ENCODE peak calls at places on chromosome 6, in nine cellular contexts. One of them, this sample, is unnamed.

GRCh38 chr6:117463762-117464665 is 18.5 kb upstream of the DCBLD1 start:
- DNase-seq in testis: no peak
- DNase-seq in A673: no peak
- DNase-seq in cardiac muscle cell: no peak
- DNase-seq in CD4-positive, alpha-beta memory T cell: no peak
- DNase-seq in gastrocnemius medialis: no peak
- DNase-seq in mucosa of descending colon: no peak
- DNase-seq in BJ: no peak
- DNase-seq in IMR-90: peak
- DNase-seq in this sample: no peak

GRCh38 chr6:118971682-118972081 is 36.7 kb upstream of the MCM9 start:
- DNase-seq in BJ: no peak
- DNase-seq in A673: no peak
- DNase-seq in CD4-positive, alpha-beta memory T cell: no peak
- DNase-seq in cardiac muscle cell: peak
- DNase-seq in gastrocnemius medialis: no peak
- DNase-seq in testis: no peak
- DNase-seq in IMR-90: no peak
- DNase-seq in mucosa of descending colon: no peak
- DNase-seq in this sample: no peak

GRCh38 chr6:134177753-134178229 is 125.4 kb upstream of the SLC2A12 start:
- DNase-seq in BJ: peak
- DNase-seq in cardiac muscle cell: no peak
- DNase-seq in testis: no peak
- DNase-seq in mucosa of descending colon: no peak
- DNase-seq in CD4-positive, alpha-beta memory T cell: no peak
- DNase-seq in A673: no peak
- DNase-seq in IMR-90: peak
- DNase-seq in gastrocnemius medialis: no peak
- DNase-seq in this sample: no peak

GRCh38 chr6:69933239-69933638 is 66.9 kb downstream of the COL19A1 start:
- DNase-seq in A673: no peak
- DNase-seq in gastrocnemius medialis: no peak
- DNase-seq in BJ: no peak
- DNase-seq in CD4-positive, alpha-beta memory T cell: no peak
- DNase-seq in cardiac muscle cell: peak
- DNase-seq in mucosa of descending colon: no peak
- DNase-seq in IMR-90: peak
- DNase-seq in testis: no peak
- DNase-seq in this sample: no peak

GRCh38 chr6:11575408-11576033 is 38.0 kb downstream of the TMEM170B start:
- DNase-seq in A673: peak
- DNase-seq in IMR-90: peak
- DNase-seq in gastrocnemius medialis: peak
- DNase-seq in mucosa of descending colon: no peak
- DNase-seq in testis: peak
- DNase-seq in CD4-positive, alpha-beta memory T cell: peak
- DNase-seq in cardiac muscle cell: peak
- DNase-seq in BJ: peak
- DNase-seq in this sample: peak

GRCh38 chr6:15398657-15399287 is 152.9 kb downstream of the JARID2 start:
- DNase-seq in mucosa of descending colon: no peak
- DNase-seq in IMR-90: no peak
- DNase-seq in gastrocnemius medialis: no peak
- DNase-seq in A673: no peak
- DNase-seq in testis: no peak
- DNase-seq in CD4-positive, alpha-beta memory T cell: no peak
- DNase-seq in cardiac muscle cell: peak
- DNase-seq in BJ: no peak
- DNase-seq in this sample: no peak

GRCh38 chr6:35508542-35508941 is 4.2 kb downstream of the TULP1 start:
- DNase-seq in CD4-positive, alpha-beta memory T cell: no peak
- DNase-seq in gastrocnemius medialis: no peak
- DNase-seq in IMR-90: no peak
- DNase-seq in mucosa of descending colon: no peak
- DNase-seq in BJ: no peak
- DNase-seq in A673: no peak
- DNase-seq in cardiac muscle cell: no peak
- DNase-seq in testis: no peak
- DNase-seq in this sample: no peak

GRCh38 chr6:111757342-111757741 is 115.9 kb downstream of the FYN start:
- DNase-seq in gastrocnemius medialis: no peak
- DNase-seq in CD4-positive, alpha-beta memory T cell: peak
- DNase-seq in IMR-90: peak
- DNase-seq in A673: no peak
- DNase-seq in mucosa of descending colon: no peak
- DNase-seq in cardiac muscle cell: no peak
- DNase-seq in testis: no peak
- DNase-seq in BJ: no peak
- DNase-seq in this sample: no peak

GRCh38 chr6:43936476-43936875 is 166.5 kb downstream of the VEGFA start:
- DNase-seq in BJ: no peak
- DNase-seq in CD4-positive, alpha-beta memory T cell: no peak
- DNase-seq in A673: no peak
- DNase-seq in IMR-90: no peak
- DNase-seq in cardiac muscle cell: peak
- DNase-seq in mucosa of descending colon: no peak
- DNase-seq in testis: no peak
- DNase-seq in gastrocnemius medialis: peak
- DNase-seq in this sample: no peak

GRCh38 chr6:35069262-35069661 is 71.9 kb downstream of the TCP11 start:
- DNase-seq in CD4-positive, alpha-beta memory T cell: no peak
- DNase-seq in testis: no peak
- DNase-seq in BJ: no peak
- DNase-seq in mucosa of descending colon: peak
- DNase-seq in gastrocnemius medialis: no peak
- DNase-seq in A673: no peak
- DNase-seq in IMR-90: no peak
- DNase-seq in cardiac muscle cell: no peak
- DNase-seq in this sample: no peak

GRCh38 chr6:51505451-51505850 is 582.0 kb downstream of the PKHD1 start:
- DNase-seq in BJ: no peak
- DNase-seq in testis: no peak
- DNase-seq in CD4-positive, alpha-beta memory T cell: no peak
- DNase-seq in A673: no peak
- DNase-seq in gastrocnemius medialis: no peak
- DNase-seq in IMR-90: no peak
- DNase-seq in mucosa of descending colon: no peak
- DNase-seq in cardiac muscle cell: no peak
- DNase-seq in this sample: no peak

GRCh38 chr6:136095961-136096360 is 154.2 kb downstream of the MTFR2 start:
- DNase-seq in CD4-positive, alpha-beta memory T cell: no peak
- DNase-seq in A673: no peak
- DNase-seq in BJ: no peak
- DNase-seq in mucosa of descending colon: no peak
- DNase-seq in gastrocnemius medialis: peak
- DNase-seq in IMR-90: no peak
- DNase-seq in testis: peak
- DNase-seq in cardiac muscle cell: no peak
- DNase-seq in this sample: no peak

GRCh38 chr6:47524136-47524840 is 46.7 kb downstream of the CD2AP start:
- DNase-seq in gastrocnemius medialis: no peak
- DNase-seq in testis: no peak
- DNase-seq in IMR-90: peak
- DNase-seq in cardiac muscle cell: no peak
- DNase-seq in BJ: no peak
- DNase-seq in CD4-positive, alpha-beta memory T cell: no peak
- DNase-seq in A673: no peak
- DNase-seq in mucosa of descending colon: no peak
- DNase-seq in this sample: no peak

GRCh38 chr6:56370127-56370540 is 122.8 kb upstream of the COL21A1 start:
- DNase-seq in cardiac muscle cell: peak
- DNase-seq in mucosa of descending colon: no peak
- DNase-seq in gastrocnemius medialis: peak
- DNase-seq in testis: peak
- DNase-seq in CD4-positive, alpha-beta memory T cell: no peak
- DNase-seq in IMR-90: no peak
- DNase-seq in A673: peak
- DNase-seq in BJ: no peak
- DNase-seq in this sample: peak

GRCh38 chr6:126574301-126574700 is 234.4 kb downstream of the CENPW start:
- DNase-seq in mucosa of descending colon: no peak
- DNase-seq in cardiac muscle cell: no peak
- DNase-seq in testis: no peak
- DNase-seq in CD4-positive, alpha-beta memory T cell: no peak
- DNase-seq in A673: peak
- DNase-seq in IMR-90: no peak
- DNase-seq in BJ: no peak
- DNase-seq in gastrocnemius medialis: no peak
- DNase-seq in this sample: no peak

GRCh38 chr6:9796827-9797226 is 618.0 kb downstream of the TFAP2A start:
- DNase-seq in gastrocnemius medialis: no peak
- DNase-seq in BJ: no peak
- DNase-seq in cardiac muscle cell: no peak
- DNase-seq in testis: no peak
- DNase-seq in mucosa of descending colon: no peak
- DNase-seq in IMR-90: no peak
- DNase-seq in A673: peak
- DNase-seq in CD4-positive, alpha-beta memory T cell: no peak
- DNase-seq in this sample: no peak

GRCh38 chr6:113939825-113940224 is 31.1 kb downstream of the HDAC2 start:
- DNase-seq in mucosa of descending colon: no peak
- DNase-seq in A673: no peak
- DNase-seq in IMR-90: no peak
- DNase-seq in BJ: no peak
- DNase-seq in gastrocnemius medialis: no peak
- DNase-seq in testis: no peak
- DNase-seq in CD4-positive, alpha-beta memory T cell: no peak
- DNase-seq in cardiac muscle cell: no peak
- DNase-seq in this sample: no peak
- H3K4me3 ChIP-seq in mucosa of descending colon: no peak
- H3K4me3 ChIP-seq in A673: no peak
- H3K4me3 ChIP-seq in IMR-90: no peak
- H3K4me3 ChIP-seq in BJ: no peak
- H3K4me3 ChIP-seq in gastrocnemius medialis: no peak
- H3K4me3 ChIP-seq in testis: no peak
- H3K4me3 ChIP-seq in CD4-positive, alpha-beta memory T cell: no peak
- H3K4me3 ChIP-seq in cardiac muscle cell: no peak
- H3K4me3 ChIP-seq in this sample: no peak

GRCh38 chr6:145809211-145809610 is 5.4 kb downstream of the FBXO30 start:
- DNase-seq in CD4-positive, alpha-beta memory T cell: no peak
- DNase-seq in IMR-90: no peak
- DNase-seq in cardiac muscle cell: no peak
- DNase-seq in BJ: no peak
- DNase-seq in testis: no peak
- DNase-seq in gastrocnemius medialis: no peak
- DNase-seq in A673: no peak
- DNase-seq in mucosa of descending colon: no peak
- DNase-seq in this sample: no peak

GRCh38 chr6:145809785-145810184 is 4.8 kb downstream of the FBXO30 start:
- DNase-seq in A673: no peak
- DNase-seq in cardiac muscle cell: no peak
- DNase-seq in testis: no peak
- DNase-seq in IMR-90: peak
- DNase-seq in mucosa of descending colon: no peak
- DNase-seq in CD4-positive, alpha-beta memory T cell: no peak
- DNase-seq in BJ: no peak
- DNase-seq in gastrocnemius medialis: no peak
- DNase-seq in this sample: no peak

GRCh38 chr6:145813285-145814034 is 1.1 kb downstream of the FBXO30 start:
- DNase-seq in A673: peak
- DNase-seq in BJ: no peak
- DNase-seq in cardiac muscle cell: peak
- DNase-seq in gastrocnemius medialis: no peak
- DNase-seq in IMR-90: peak
- DNase-seq in mucosa of descending colon: no peak
- DNase-seq in CD4-positive, alpha-beta memory T cell: no peak
- DNase-seq in testis: no peak
- DNase-seq in this sample: no peak

GRCh38 chr6:145811741-145812140 is 2.9 kb downstream of the FBXO30 start:
- DNase-seq in testis: no peak
- DNase-seq in A673: no peak
- DNase-seq in gastrocnemius medialis: no peak
- DNase-seq in cardiac muscle cell: no peak
- DNase-seq in mucosa of descending colon: no peak
- DNase-seq in CD4-positive, alpha-beta memory T cell: no peak
- DNase-seq in BJ: no peak
- DNase-seq in IMR-90: no peak
- DNase-seq in this sample: no peak

GRCh38 chr6:145808239-145808638 is 6.4 kb downstream of the FBXO30 start:
- DNase-seq in CD4-positive, alpha-beta memory T cell: no peak
- DNase-seq in IMR-90: peak
- DNase-seq in cardiac muscle cell: no peak
- DNase-seq in testis: no peak
- DNase-seq in mucosa of descending colon: no peak
- DNase-seq in A673: no peak
- DNase-seq in gastrocnemius medialis: no peak
- DNase-seq in BJ: no peak
- DNase-seq in this sample: no peak
- H3K4me3 ChIP-seq in CD4-positive, alpha-beta memory T cell: no peak
- H3K4me3 ChIP-seq in IMR-90: no peak
- H3K4me3 ChIP-seq in cardiac muscle cell: no peak
- H3K4me3 ChIP-seq in testis: no peak
- H3K4me3 ChIP-seq in mucosa of descending colon: no peak
- H3K4me3 ChIP-seq in A673: no peak
- H3K4me3 ChIP-seq in gastrocnemius medialis: no peak
- H3K4me3 ChIP-seq in BJ: no peak
- H3K4me3 ChIP-seq in this sample: no peak

DNA sequence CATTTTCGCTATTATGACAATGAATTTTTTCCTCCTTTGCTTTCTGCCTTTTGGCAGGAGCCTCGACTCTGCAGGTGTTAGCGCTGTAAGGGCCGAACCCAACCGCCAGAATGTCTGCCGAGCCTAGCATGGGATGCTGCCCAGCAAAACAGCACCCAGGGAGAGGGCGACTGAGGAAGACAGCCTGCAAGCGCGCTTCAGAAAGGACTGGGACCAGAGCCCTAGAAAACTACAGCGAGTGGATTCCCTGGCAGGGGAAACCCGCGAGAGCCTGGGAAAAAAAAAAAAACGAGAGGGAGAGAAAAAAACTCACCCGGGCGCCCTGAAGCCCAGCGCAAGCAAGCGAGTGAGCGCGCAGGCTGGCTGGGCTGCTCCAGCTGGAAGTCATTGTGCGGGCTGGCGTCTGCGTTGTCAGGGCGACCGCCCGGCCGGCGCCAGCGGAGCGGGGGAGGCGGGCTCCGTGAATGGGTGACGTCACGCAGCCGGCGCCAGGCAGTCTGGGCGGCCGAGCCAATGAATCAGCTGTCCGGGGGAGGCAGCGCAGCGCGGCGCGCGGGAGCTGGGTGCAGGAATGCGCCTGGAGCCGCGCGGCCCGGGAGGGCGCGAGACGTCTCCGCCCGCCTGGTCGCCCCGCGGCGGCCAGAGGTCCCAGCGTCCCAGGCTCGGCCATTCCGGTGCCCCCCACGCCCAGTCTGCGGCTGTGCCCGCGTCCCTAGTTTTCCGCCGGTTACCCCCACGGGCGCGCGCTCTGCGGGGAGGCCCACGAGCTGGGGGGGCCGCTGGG is 32.6 kb upstream of the ID4 start:
- DNase-seq in BJ: peak
- DNase-seq in gastrocnemius medialis: peak
- DNase-seq in testis: peak
- DNase-seq in mucosa of descending colon: peak
- DNase-seq in A673: peak
- DNase-seq in IMR-90: peak
- DNase-seq in cardiac muscle cell: peak
- DNase-seq in CD4-positive, alpha-beta memory T cell: no peak
- DNase-seq in this sample: peak
- H3K4me3 ChIP-seq in BJ: peak
- H3K4me3 ChIP-seq in gastrocnemius medialis: peak
- H3K4me3 ChIP-seq in testis: peak
- H3K4me3 ChIP-seq in mucosa of descending colon: peak
- H3K4me3 ChIP-seq in A673: peak
- H3K4me3 ChIP-seq in IMR-90: peak
- H3K4me3 ChIP-seq in cardiac muscle cell: peak
- H3K4me3 ChIP-seq in CD4-positive, alpha-beta memory T cell: no peak
- H3K4me3 ChIP-seq in this sample: peak

GRCh38 chr6:158259136-158259535 is 53.1 kb upstream of the TULP4 start:
- DNase-seq in A673: no peak
- DNase-seq in gastrocnemius medialis: no peak
- DNase-seq in CD4-positive, alpha-beta memory T cell: no peak
- DNase-seq in BJ: no peak
- DNase-seq in testis: no peak
- DNase-seq in cardiac muscle cell: no peak
- DNase-seq in mucosa of descending colon: no peak
- DNase-seq in IMR-90: no peak
- DNase-seq in this sample: no peak
- H3K4me3 ChIP-seq in A673: no peak
- H3K4me3 ChIP-seq in gastrocnemius medialis: no peak
- H3K4me3 ChIP-seq in CD4-positive, alpha-beta memory T cell: no peak
- H3K4me3 ChIP-seq in BJ: no peak
- H3K4me3 ChIP-seq in testis: no peak
- H3K4me3 ChIP-seq in cardiac muscle cell: no peak
- H3K4me3 ChIP-seq in mucosa of descending colon: no peak
- H3K4me3 ChIP-seq in IMR-90: no peak
- H3K4me3 ChIP-seq in this sample: no peak